ENCODE peak calls at places on chromosomes 13 and 19, in five cellular contexts. Y is left lung, P is cardiac fibroblast, F is NB4, K is heart right ventricle. S is an unnamed sample.

GRCh38 chr19:38843175-38843758 is 6.5 kb downstream of the HNRNPL start:
- DNase-seq in Y (no peak), P (no peak), F (no peak), K (no peak), S (no peak)

GRCh38 chr19:13830761-13831481 is 35.7 kb downstream of the ZSWIM4 start:
- DNase-seq in Y (no peak), P (no peak), F (peak), K (no peak), S (no peak)

GRCh38 chr13:50537029-50537428 is 306.5 kb downstream of the DLEU7 start:
- DNase-seq in Y (no peak), P (no peak), F (no peak), K (no peak), S (no peak)

GRCh38 chr19:19549804-19550453 is 11.9 kb downstream of the CILP2 start:
- DNase-seq in Y (no peak), P (no peak), F (peak), K (no peak), S (no peak)

GRCh38 chr13:20412761-20413355 is 112.8 kb downstream of the CRYL1 start:
- DNase-seq in Y (no peak), P (no peak), F (peak), K (no peak), S (peak)

GRCh38 chr13:32901994-32902780 is 114.0 kb upstream of the KL start:
- DNase-seq in Y (no peak), P (peak), F (no peak), K (no peak), S (peak)

GRCh38 chr19:38715540-38715939 is 28.7 kb downstream of the CAPN12 start:
- DNase-seq in Y (no peak), P (peak), F (no peak), K (peak), S (no peak)

GRCh38 chr13:27971776-27972618 is 2.9 kb upstream of the CDX2 start:
- DNase-seq in Y (no peak), P (no peak), F (no peak), K (no peak), S (no peak)

GRCh38 chr13:85386424-85386823 is 412.8 kb downstream of the SLITRK6 start:
- DNase-seq in Y (no peak), P (no peak), F (no peak), K (no peak), S (no peak)

GRCh38 chr13:105341256-105341655 is 1194.2 kb downstream of the EFNB2 start:
- DNase-seq in Y (no peak), P (no peak), F (no peak), K (no peak), S (no peak)

GRCh38 chr13:106573855-106574254 is 5.9 kb upstream of the ARGLU1 start:
- DNase-seq in Y (no peak), P (peak), F (no peak), K (peak), S (peak)

GRCh38 chr13:108915634-108916497 is 286.5 kb downstream of the MYO16 start:
- DNase-seq in Y (peak), P (peak), F (peak), K (peak), S (peak)

GRCh38 chr19:29285878-29286277 is 72.9 kb upstream of the UQCRFS1 start:
- DNase-seq in Y (no peak), P (no peak), F (peak), K (no peak), S (no peak)

GRCh38 chr19:31555634-31556215 is 206.5 kb upstream of the TSHZ3 start:
- DNase-seq in Y (no peak), P (no peak), F (no peak), K (no peak), S (no peak)

GRCh38 chr13:48562296-48563066 is 29.6 kb upstream of the RCBTB2 start:
- DNase-seq in Y (no peak), P (no peak), F (peak), K (no peak), S (no peak)

GRCh38 chr13:42068886-42069285 is 20.4 kb downstream of the DGKH start:
- DNase-seq in Y (no peak), P (no peak), F (peak), K (no peak), S (no peak)

GRCh38 chr13:32610977-32611376 is 24.7 kb downstream of the PDS5B start:
- DNase-seq in Y (no peak), P (no peak), F (no peak), K (no peak), S (no peak)

GRCh38 chr19:43636121-43636683 is 3.4 kb downstream of the CADM4 start:
- DNase-seq in Y (no peak), P (no peak), F (no peak), K (no peak), S (no peak)

GRCh38 chr13:111280666-111281577 is 39.5 kb upstream of the TEX29 start:
- DNase-seq in Y (no peak), P (peak), F (no peak), K (no peak), S (peak)

GRCh38 chr13:95882121-95882520 is 171.1 kb downstream of the UGGT2 start:
- DNase-seq in Y (no peak), P (no peak), F (no peak), K (no peak), S (no peak)

GRCh38 chr13:35723820-35724219 is 247.3 kb upstream of the MAB21L1 start:
- DNase-seq in Y (no peak), P (peak), F (peak), K (peak), S (no peak)

GRCh38 chr13:80161896-80162295 is 179.0 kb downstream of the SPRY2 start:
- DNase-seq in Y (no peak), P (no peak), F (no peak), K (no peak), S (peak)

GRCh38 chr13:59906413-59907027 is 257.2 kb downstream of the DIAPH3 start:
- DNase-seq in Y (no peak), P (peak), F (peak), K (no peak), S (peak)

GRCh38 chr19:32817252-32817912 is 52.2 kb downstream of the SLC7A9 start:
- DNase-seq in Y (no peak), P (no peak), F (no peak), K (no peak), S (no peak)

GRCh38 chr13:39565036-39565949 is 37.7 kb downstream of the LHFPL6 start:
- DNase-seq in Y (no peak), P (peak), F (no peak), K (no peak), S (peak)

GRCh38 chr13:93307651-93308050 is 81.0 kb downstream of the GPC6 start:
- DNase-seq in Y (no peak), P (no peak), F (no peak), K (no peak), S (no peak)

GRCh38 chr19:5917431-5918107 is 3.5 kb downstream of the CAPS start:
- DNase-seq in Y (no peak), P (no peak), F (no peak), K (no peak), S (no peak)
- TF ChIP-seq CTCF in Y (no peak), P (no peak), F (no peak), K (no peak), S (no peak)

DNA sequence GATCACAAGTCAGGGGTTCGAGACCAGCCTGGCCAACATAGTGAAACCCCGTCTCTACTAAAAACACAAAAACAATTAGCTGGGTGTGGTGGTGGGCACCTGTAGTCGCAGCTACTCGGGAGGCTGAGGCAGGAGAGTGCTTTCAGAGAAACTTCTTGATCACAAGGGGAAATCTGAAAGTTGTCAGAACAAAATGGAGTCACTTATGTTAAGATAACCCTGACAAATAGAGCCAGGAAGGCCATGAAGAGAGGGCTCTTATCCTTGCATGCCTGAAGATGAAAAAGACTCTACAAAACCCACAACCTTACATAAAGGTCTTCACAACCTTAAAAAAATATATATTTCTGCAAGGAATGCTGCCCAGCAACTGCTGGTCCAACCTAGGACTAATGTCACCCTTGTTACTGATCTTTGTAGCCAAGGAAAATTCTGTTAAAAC is 1.2 kb downstream of the CARD8 start:
- DNase-seq in Y (no peak), P (no peak), F (no peak), K (no peak), S (no peak)
- H3K4me3 ChIP-seq in Y (peak), P (no peak), F (peak), K (peak), S (peak)

GRCh38 chr19:3803986-3804385 is 17.8 kb upstream of the MATK start:
- DNase-seq in Y (no peak), P (no peak), F (no peak), K (no peak), S (no peak)

GRCh38 chr19:3798137-3798536 is 12.0 kb upstream of the MATK start:
- DNase-seq in Y (no peak), P (no peak), F (no peak), K (no peak), S (no peak)

GRCh38 chr19:3804429-3804828 is 18.2 kb upstream of the MATK start:
- DNase-seq in Y (peak), P (no peak), F (no peak), K (no peak), S (no peak)

GRCh38 chr19:3803114-3803888 is 17.1 kb upstream of the MATK start:
- DNase-seq in Y (peak), P (no peak), F (no peak), K (no peak), S (no peak)

DNA sequence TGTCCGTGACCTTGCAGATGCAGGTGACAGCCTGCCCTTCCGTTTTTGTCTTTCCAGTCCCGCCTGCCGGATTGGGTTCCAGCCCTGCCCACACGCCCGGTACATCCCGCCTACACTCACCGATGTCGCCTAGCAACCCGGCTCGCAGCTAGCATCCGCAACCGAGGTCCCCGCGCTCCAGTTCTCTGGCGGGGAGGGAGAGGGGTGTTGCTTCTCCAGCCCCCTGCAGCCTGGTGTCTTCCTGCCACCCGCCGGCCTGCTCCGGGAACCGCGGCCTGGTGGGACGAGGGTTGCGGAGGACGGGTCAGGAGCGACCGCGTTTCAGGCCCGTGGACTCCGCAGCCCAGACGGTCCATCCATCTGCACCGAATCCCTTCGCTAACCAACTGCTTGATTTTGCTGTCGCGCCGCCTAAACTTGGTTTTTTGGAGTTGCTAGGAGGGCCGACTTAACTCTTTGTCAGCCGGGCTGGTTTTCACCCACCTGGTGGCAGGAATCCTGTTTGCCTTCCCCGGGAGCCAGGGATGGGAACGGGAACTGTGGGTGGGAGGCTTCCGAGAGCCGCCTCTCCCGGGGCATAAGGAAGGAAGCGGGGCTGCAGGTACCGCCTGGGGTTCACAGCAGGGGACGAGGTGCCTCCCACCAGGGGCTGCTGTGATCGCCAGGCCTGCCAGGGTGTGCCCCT is 15.4 kb upstream of the MATK start:
- DNase-seq in Y (peak), P (peak), F (no peak), K (peak), S (peak)
- TF ChIP-seq CTCF in Y (no peak), P (peak), F (no peak), K (no peak), S (peak)

GRCh38 chr19:55157064-55157908 is at the start of gene TNNI3:
- DNase-seq in Y (peak), P (no peak), F (no peak), K (peak), S (no peak)
- H3K4me3 ChIP-seq in Y (no peak), P (peak), F (no peak), K (peak), S (no peak)

DNA sequence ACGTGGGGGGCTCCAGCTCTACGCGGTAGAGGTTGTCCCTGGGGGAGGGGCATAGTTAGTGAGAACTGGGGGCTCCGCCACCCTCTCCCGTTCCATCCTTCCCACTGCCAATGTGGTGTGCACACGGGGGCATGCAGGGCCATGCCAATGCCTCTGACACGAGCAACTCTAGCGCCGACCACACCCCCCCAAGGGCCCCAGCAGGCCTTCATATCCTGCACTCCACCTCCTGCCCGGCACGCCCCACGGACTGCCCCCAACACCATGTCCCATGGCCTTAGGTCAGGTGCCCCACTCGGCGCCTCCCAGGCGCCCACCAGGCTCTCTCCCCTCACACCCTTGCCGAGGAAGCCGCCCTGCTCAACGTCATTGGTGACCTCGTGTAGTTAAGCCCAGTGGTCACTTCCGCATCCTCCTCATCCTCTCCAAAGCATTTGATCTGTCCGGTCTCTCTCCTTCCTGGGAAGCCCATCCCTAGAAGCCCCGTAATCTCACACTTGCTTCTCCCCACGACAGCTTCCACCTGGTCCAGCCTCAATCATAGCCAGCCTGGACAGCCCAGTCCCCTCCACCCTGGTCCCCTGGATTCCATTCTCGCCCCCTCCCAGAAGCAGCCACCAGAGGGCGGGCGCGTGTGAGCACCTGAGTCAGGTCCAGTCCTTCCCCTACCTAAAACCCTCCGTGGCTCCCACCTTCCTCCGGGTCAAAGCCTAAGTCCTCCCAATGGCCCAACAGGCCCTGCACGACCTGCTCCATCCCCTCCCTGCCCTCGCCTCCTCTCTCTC is 2.1 kb downstream of the SEMA6B start:
- DNase-seq in Y (no peak), P (no peak), F (no peak), K (no peak), S (no peak)
- TF ChIP-seq CTCF in Y (no peak), P (peak), F (peak), K (no peak), S (peak)

GRCh38 chr13:30870916-30871712 is 35.0 kb upstream of the MEDAG start:
- DNase-seq in Y (no peak), P (no peak), F (no peak), K (no peak), S (no peak)

GRCh38 chr13:30869491-30869890 is 36.6 kb upstream of the MEDAG start:
- DNase-seq in Y (no peak), P (peak), F (no peak), K (no peak), S (no peak)

GRCh38 chr13:30868806-30869470 is 37.1 kb upstream of the MEDAG start:
- DNase-seq in Y (no peak), P (peak), F (no peak), K (no peak), S (no peak)

GRCh38 chr13:30871713-30872029 is 34.4 kb upstream of the MEDAG start:
- DNase-seq in Y (no peak), P (peak), F (no peak), K (no peak), S (no peak)

GRCh38 chr13:30870049-30870884 is 35.8 kb upstream of the MEDAG start:
- DNase-seq in Y (no peak), P (peak), F (peak), K (peak), S (peak)
- H3K4me3 ChIP-seq in Y (no peak), P (no peak), F (no peak), K (no peak), S (no peak)